ENCODE peak calls at places on chromosome 10, in six cellular contexts. Z is IMR-90, Q is A549, P is left ventricle myocardium inferior, T is Peyer's patch, B is cardiac muscle cell. D is an unnamed sample. For H3K4me1, the result is how much of the 10 kb centered on the place peaks cover.

GRCh38 chr10:46539596-46540411 is 16.7 kb downstream of the GPRIN2 start:
- DNase-seq in Z (peak), Q (peak), P (no peak), T (no peak), B (peak), D (peak)

GRCh38 chr10:87619705-87620104 is 40.0 kb upstream of the PAPSS2 start:
- DNase-seq in Z (peak), Q (no peak), P (no peak), T (no peak), B (no peak), D (no peak)

GRCh38 chr10:92290076-92290836 is 622 bp downstream of the CPEB3 start:
- DNase-seq in Z (peak), Q (peak), P (peak), T (no peak), B (peak), D (no peak)

GRCh38 chr10:102117391-102118159 is 2.6 kb downstream of the LDB1 start:
- DNase-seq in Z (peak), Q (no peak), P (peak), T (peak), B (peak), D (peak)

GRCh38 chr10:70803768-70804423 is 11.9 kb upstream of the SGPL1 start:
- DNase-seq in Z (no peak), Q (no peak), P (no peak), T (no peak), B (no peak), D (peak)

GRCh38 chr10:28331821-28332220 is 29.0 kb upstream of the MPP7 start:
- DNase-seq in Z (peak), Q (no peak), P (no peak), T (no peak), B (peak), D (no peak)

GRCh38 chr10:74913321-74913980 is 87.1 kb downstream of the KAT6B start:
- DNase-seq in Z (no peak), Q (no peak), P (no peak), T (no peak), B (no peak), D (no peak)

GRCh38 chr10:91006001-91006751 is 85.3 kb upstream of the ANKRD1 start:
- DNase-seq in Z (peak), Q (peak), P (no peak), T (peak), B (peak), D (peak)

GRCh38 chr10:116265686-116266085 is 7.3 kb downstream of the GFRA1 start:
- DNase-seq in Z (no peak), Q (no peak), P (no peak), T (no peak), B (no peak), D (no peak)

GRCh38 chr10:77405771-77406241 is 231.8 kb downstream of the KCNMA1 start:
- DNase-seq in Z (peak), Q (peak), P (peak), T (no peak), B (peak), D (peak)

GRCh38 chr10:688621-689426 is 644 bp downstream of the DIP2C start:
- DNase-seq in Z (peak), Q (peak), P (peak), T (no peak), B (peak), D (no peak)

GRCh38 chr10:24208661-24209420 is at the start of gene KIAA1217:
- DNase-seq in Z (peak), Q (no peak), P (peak), T (no peak), B (peak), D (peak)

GRCh38 chr10:53325073-53325472 is 552.5 kb upstream of the MBL2 start:
- DNase-seq in Z (peak), Q (no peak), P (no peak), T (no peak), B (no peak), D (no peak)

GRCh38 chr10:33547976-33548375 is 213.5 kb upstream of the NRP1 start:
- DNase-seq in Z (no peak), Q (no peak), P (no peak), T (no peak), B (no peak), D (no peak)

GRCh38 chr10:83274088-83274487 is 865.2 kb upstream of the GHITM start:
- DNase-seq in Z (no peak), Q (no peak), P (no peak), T (no peak), B (no peak), D (no peak)

GRCh38 chr10:78582540-78582939 is 486.2 kb upstream of the ZMIZ1 start:
- DNase-seq in Z (no peak), Q (no peak), P (no peak), T (no peak), B (no peak), D (no peak)

GRCh38 chr10:36676321-36677169 is 448.9 kb upstream of the ANKRD30A start:
- DNase-seq in Z (peak), Q (no peak), P (no peak), T (no peak), B (peak), D (no peak)

GRCh38 chr10:58275908-58276307 is 6.9 kb downstream of the CISD1 start:
- DNase-seq in Z (peak), Q (no peak), P (no peak), T (no peak), B (peak), D (peak)

GRCh38 chr10:48697091-48697490 is 12.4 kb downstream of the WDFY4 start:
- DNase-seq in Z (no peak), Q (no peak), P (no peak), T (no peak), B (no peak), D (no peak)

GRCh38 chr10:48697821-48698764 is 13.4 kb downstream of the WDFY4 start:
- DNase-seq in Z (no peak), Q (no peak), P (no peak), T (no peak), B (no peak), D (no peak)

GRCh38 chr10:48694371-48695030 is 9.8 kb downstream of the WDFY4 start:
- DNase-seq in Z (no peak), Q (no peak), P (no peak), T (no peak), B (no peak), D (no peak)

GRCh38 chr10:48695636-48696534 is 11.2 kb downstream of the WDFY4 start:
- DNase-seq in Z (no peak), Q (no peak), P (no peak), T (no peak), B (no peak), D (no peak)

DNA sequence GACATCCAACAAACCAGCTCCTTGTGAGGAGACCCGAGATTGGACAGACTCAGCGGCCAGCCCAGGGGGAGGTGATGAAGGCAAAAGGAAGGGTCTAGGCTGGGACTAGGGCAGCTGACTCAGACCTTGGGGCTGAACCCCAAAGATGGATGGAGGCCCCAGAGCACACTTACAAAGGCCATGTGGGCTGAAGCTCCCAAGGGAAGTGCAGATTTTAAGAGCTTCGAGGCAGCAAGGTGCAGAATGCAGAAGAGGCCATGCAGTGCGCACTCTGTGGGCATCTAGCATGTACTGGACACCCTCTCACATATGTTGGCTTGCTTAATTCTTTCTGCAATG is 11.8 kb downstream of the WDFY4 start:
- DNase-seq in Z (no peak), Q (no peak), P (no peak), T (no peak), B (no peak), D (no peak)
- H3K4me1 ChIP-seq in Z (under half), Q (under half), P (under half), T (under half), B (under half), D (under half)

DNA sequence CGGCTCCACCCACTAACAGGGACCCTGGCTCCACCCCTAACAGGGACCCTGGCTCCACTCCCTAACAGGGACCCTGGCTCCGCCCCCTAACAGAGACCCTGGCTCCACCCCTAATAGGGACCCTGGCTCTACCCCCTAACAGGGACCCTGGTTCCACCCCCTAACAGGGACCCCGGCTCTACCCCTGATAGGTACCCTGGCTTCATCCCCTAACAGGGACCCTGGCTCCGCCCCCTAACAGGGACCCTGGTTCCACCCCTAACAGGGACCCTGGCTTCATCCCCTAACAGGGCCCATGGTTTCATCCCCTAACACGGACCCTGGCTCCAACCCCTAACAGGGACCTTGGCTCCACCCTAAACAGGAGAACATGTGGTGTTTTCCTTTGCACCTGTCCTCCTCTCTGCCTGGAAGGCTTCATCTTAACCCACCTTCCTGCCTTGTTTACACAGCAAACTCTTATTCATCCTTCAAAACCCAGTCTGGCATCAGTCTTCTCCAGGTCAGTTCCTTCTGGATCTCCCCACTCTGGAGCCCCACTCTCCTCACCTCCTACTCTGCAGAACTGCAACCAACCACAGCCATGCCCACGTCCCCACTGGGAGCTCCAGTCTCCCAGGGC is 58.0 kb downstream of the CHST15 start:
- DNase-seq in Z (no peak), Q (no peak), P (no peak), T (no peak), B (no peak), D (no peak)
- H3K4me1 ChIP-seq in Z (under half), Q (under half), P (under half), T (under half), B (under half), D (under half)

DNA sequence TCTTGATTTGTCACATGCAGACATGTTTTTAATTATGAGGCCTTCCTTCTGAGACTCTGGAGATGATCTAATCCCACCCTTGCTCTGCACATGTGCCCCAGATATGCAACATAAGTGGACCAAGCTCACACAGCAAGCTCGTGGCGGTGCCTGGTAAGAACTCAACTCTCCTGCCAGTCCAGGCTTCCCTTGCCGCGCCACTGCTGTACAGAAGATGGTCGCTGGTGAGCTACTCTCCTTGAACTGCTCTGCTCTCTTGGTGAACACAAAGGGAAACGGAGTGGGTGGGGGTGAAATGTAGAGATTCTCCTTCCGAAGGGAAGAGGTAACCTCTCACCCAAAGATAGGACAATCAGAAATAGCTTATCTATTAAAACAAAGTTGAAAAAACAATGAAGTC is 25.7 kb downstream of the MYOF start:
- DNase-seq in Z (peak), Q (no peak), P (no peak), T (no peak), B (no peak), D (no peak)
- H3K4me1 ChIP-seq in Z (under half), Q (half or more), P (under half), T (under half), B (under half), D (half or more)

DNA sequence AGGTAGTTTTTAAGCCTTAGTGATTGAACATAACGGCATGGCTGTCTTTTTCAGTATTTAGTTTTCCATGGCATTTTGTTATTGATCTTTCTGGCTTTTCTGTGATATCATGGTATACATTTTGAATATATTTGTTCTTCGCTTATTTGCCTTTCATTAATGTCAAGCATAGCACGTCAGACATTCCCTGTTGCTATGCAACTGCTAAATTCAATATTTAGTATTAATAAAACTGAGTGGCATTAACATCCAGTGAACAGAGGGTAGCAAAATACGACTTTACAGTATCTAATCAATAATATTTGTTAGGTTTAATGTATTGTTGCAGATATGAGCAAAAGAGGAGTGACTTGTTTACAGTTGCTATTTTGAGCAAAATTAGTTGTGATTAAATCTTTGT is 72.5 kb downstream of the LCOR start:
- DNase-seq in Z (no peak), Q (no peak), P (no peak), T (no peak), B (no peak), D (no peak)
- H3K4me1 ChIP-seq in Z (under half), Q (under half), P (half or more), T (under half), B (under half), D (under half)

D was measured in heart left ventricle.